ENCODE peak calls at places on chromosome 16, in six cellular contexts. Q, S, K, C, F and W are unnamed samples.

GRCh38 chr16:61792194-61792904 is 243.9 kb downstream of the CDH8 start:
- DNase-seq in C (peak; percentile 87), F (no peak), Q (no peak), S (no peak), K (no peak), W (peak; percentile 96)

GRCh38 chr16:79307214-79307613 is 293.3 kb downstream of the MAF start:
- DNase-seq in Q (no peak), K (peak; percentile 80), F (no peak), C (no peak), S (peak; percentile 72), W (no peak)

GRCh38 chr16:56603589-56603988 is 4.8 kb upstream of the MT2A start:
- DNase-seq in K (no peak), F (peak; percentile 13), C (peak; percentile 72), S (peak; percentile 65), Q (peak; percentile 50), W (peak; percentile 38)

GRCh38 chr16:70715113-70715711 is 29.4 kb upstream of the MTSS2 start:
- DNase-seq in Q (peak; percentile 96), K (no peak), F (no peak), C (peak; percentile 98), S (peak; percentile 83), W (peak; percentile 99)

GRCh38 chr16:53103811-53104210 is 49.0 kb downstream of the CHD9 start:
- DNase-seq in Q (no peak), F (no peak), S (no peak), C (no peak), K (no peak), W (peak; percentile 24)

GRCh38 chr16:11260596-11260966 is 4.6 kb upstream of the SOCS1 start:
- DNase-seq in K (no peak), S (no peak), F (no peak), Q (no peak), C (no peak), W (no peak)

GRCh38 chr16:56347670-56348069 is 77.7 kb downstream of the AMFR start:
- DNase-seq in K (peak; percentile 46), C (no peak), Q (no peak), F (no peak), S (no peak), W (no peak)

GRCh38 chr16:81599034-81599744 is 154.6 kb downstream of the CMIP start:
- DNase-seq in K (no peak), C (peak; percentile 84), Q (no peak), S (peak; percentile 31), F (no peak), W (no peak)

GRCh38 chr16:51034481-51035109 is 116.5 kb downstream of the SALL1 start:
- DNase-seq in Q (no peak), K (no peak), F (no peak), C (no peak), S (no peak), W (no peak)

GRCh38 chr16:79013004-79013403 is 587.5 kb downstream of the MAF start:
- DNase-seq in C (no peak), S (no peak), Q (no peak), K (no peak), F (no peak), W (no peak)

GRCh38 chr16:49786926-49787557 is 68.9 kb downstream of the ZNF423 start:
- DNase-seq in F (no peak), S (no peak), Q (no peak), K (no peak), C (no peak), W (no peak)

GRCh38 chr16:1048442-1049112 is 24.0 kb upstream of the SSTR5 start:
- DNase-seq in F (no peak), S (peak; percentile 53), K (no peak), C (peak; percentile 44), Q (peak; percentile 52), W (peak; percentile 21)

GRCh38 chr16:80887062-80887461 is 82.7 kb upstream of the CDYL2 start:
- DNase-seq in Q (no peak), F (no peak), C (no peak), S (no peak), K (no peak), W (no peak)

GRCh38 chr16:62752837-62753236 is 716.6 kb upstream of the CDH8 start:
- DNase-seq in F (no peak), S (no peak), Q (no peak), K (no peak), C (no peak), W (no peak)

DNA sequence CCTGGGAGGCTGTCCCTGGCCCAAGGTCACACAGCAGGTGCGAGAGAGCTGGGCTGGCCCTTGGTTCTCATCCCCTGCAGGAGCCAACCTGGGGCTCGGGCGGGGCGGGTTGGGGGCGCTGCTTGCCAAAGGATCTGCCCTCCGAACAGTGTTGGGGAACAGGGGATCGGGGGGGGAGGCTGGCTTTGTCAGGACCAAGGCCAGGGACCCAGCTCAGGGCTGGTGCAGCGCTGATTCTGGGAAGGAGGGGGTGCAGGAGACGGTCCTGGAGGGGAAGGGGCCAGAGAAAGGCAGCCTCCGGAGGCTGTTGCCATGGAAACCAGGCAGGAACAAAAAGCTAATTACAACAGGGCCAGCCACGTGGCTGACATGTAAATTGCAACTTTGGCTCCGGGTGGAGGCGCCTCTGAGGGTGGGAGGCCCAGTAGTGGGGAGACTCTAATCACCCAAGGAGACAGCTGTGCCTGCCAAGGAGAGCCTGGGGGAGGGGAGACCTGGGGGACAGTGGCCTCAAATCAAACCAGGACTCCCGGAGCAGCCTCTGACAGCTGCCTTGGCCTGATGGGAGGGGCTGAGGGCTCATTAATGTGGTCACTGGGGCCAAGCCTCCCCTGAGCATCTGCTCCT is 1.3 kb downstream of the TUBB3 start:
- DNase-seq in F (no peak), Q (peak; percentile 80), C (no peak), K (peak; percentile 71), S (no peak), W (peak; percentile 43)
- H3K4me3 ChIP-seq in F (no peak overlapping the region), Q (peak overlapping the region; percentile 82), C (peak overlapping the region; percentile 84), K (peak overlapping the region; percentile 61), S (no peak overlapping the region), W (peak overlapping the region; percentile 73)

GRCh38 chr16:30565526-30565925 is 6.0 kb downstream of the ZNF688 start:
- DNase-seq in S (no peak), C (no peak), Q (no peak), K (peak; percentile 10), F (no peak), W (no peak)

GRCh38 chr16:30565984-30566383 is 5.5 kb downstream of the ZNF688 start:
- DNase-seq in Q (no peak), F (no peak), S (no peak), C (no peak), K (peak; percentile 18), W (no peak)

GRCh38 chr16:30567991-30568638 is 3.4 kb downstream of the ZNF688 start:
- DNase-seq in Q (peak; percentile 58), F (peak; percentile 87), C (peak; percentile 87), S (no peak), K (peak; percentile 43), W (peak; percentile 78)

GRCh38 chr16:30566531-30566930 is 5.0 kb downstream of the ZNF688 start:
- DNase-seq in Q (no peak), F (no peak), C (no peak), K (no peak), S (no peak), W (no peak)

GRCh38 chr16:30567160-30567990 is 4.1 kb downstream of the ZNF688 start:
- DNase-seq in Q (no peak), S (peak; percentile 35), C (peak; percentile 58), F (no peak), K (peak; percentile 23), W (no peak)
- H3K4me3 ChIP-seq in Q (no peak overlapping the region), S (no peak overlapping the region), C (no peak overlapping the region), F (no peak overlapping the region), K (no peak overlapping the region), W (no peak overlapping the region)

GRCh38 chr16:2697401-2697948 is 15.2 kb downstream of the KCTD5 start:
- DNase-seq in F (no peak), K (peak; percentile 75), S (no peak), C (no peak), Q (no peak), W (no peak)
- H3K4me3 ChIP-seq in F (no peak overlapping the region), K (no peak overlapping the region), S (no peak overlapping the region), C (no peak overlapping the region), Q (no peak overlapping the region), W (no peak overlapping the region)

GRCh38 chr16:3824121-3824795 is 56.3 kb downstream of the CREBBP start:
- DNase-seq in Q (no peak), C (no peak), F (no peak), S (no peak), K (no peak), W (no peak)
- H3K4me3 ChIP-seq in Q (peak overlapping the region; percentile 14), C (no peak overlapping the region), F (no peak overlapping the region), S (no peak overlapping the region), K (no peak overlapping the region), W (no peak overlapping the region)

DNA sequence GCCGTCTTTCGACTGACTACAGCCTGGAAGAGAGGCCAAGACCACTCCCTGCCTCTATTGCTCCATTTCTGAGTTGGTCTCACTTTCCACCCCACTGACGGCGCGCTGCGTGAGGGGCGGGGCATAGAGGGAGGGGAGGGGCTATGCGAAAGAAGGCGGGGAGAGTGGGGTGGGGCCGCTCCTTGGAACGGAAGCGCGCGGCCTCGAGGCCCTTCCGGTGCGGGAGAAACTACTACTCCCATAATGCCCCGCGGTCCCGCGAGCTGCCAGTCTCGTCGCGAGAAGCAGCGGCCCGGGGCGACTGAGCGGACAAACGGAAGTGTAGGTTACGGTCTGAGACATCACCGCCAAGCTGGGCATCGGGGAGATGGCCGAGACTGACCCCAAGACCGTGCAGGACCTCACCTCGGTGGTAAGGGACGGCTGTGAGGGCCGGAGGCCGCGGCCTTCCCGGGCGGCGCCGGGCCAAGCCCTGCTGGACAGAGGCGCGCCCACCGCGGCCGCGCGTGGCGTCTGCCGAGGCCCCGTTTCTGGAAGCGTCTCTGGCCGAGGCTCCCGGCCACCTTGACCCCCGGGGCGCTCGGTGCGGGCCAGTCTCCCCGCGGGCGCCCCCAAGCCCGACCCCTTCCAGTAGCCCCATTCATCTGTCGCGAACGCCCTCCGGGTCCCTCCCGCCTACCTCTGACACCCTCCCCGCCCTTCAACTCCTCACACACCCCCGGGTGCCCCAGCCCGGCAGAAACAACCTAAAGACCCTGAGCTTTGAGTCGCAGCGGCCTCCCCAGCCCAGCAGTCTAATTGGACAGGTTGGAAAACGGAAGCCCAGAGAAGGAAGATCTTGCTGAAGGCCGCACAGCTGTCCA is at the start of gene HSBP1:
- DNase-seq in C (peak; percentile 83), K (peak; percentile 98), Q (peak; percentile 98), F (peak; percentile 83), S (peak; percentile 95), W (peak; percentile 91)
- H3K4me3 ChIP-seq in C (peak within 1 kb of the TSS; percentile 78), K (peak within 1 kb of the TSS; percentile 96), Q (peak within 1 kb of the TSS; percentile 87), F (peak within 1 kb of the TSS; percentile 76), S (peak within 1 kb of the TSS; percentile 51), W (peak within 1 kb of the TSS; percentile 87)

GRCh38 chr16:73051216-73051615 is 3.3 kb upstream of the ZFHX3 start:
- DNase-seq in S (no peak), C (no peak), Q (no peak), F (no peak), K (no peak), W (no peak)
- H3K4me3 ChIP-seq in S (no peak overlapping the region), C (no peak overlapping the region), Q (no peak overlapping the region), F (no peak overlapping the region), K (no peak overlapping the region), W (no peak overlapping the region)

DNA sequence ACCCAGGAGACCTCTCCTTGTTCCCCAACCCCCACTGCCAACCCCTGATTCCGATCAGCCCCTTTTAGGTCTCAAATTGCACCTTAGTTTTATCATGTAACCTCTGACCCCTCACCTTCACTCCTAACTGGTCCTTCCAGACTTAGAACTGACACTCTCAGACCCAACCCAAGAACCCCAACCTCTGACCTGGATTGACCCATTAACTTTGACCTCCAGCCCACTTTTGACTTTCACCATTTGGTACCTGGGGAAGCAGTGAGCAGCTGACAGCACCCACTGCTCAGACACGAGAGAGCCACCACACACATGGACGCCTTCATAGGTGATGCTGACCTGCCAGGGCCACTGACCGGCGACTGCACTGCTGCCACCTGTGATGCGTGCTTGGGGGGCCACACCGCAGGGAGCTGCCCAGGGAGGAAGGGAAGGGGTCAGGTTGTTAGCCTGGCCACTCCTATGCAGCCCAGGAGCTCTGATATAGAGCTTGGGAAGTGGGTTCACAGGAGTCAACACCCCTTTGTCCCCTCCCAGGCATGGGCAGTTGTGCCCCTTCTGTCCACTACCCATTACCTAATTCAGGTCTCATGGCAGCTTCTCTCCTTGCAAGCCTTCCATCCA is 2.4 kb downstream of the PRSS8 start:
- DNase-seq in Q (no peak), F (no peak), K (peak; percentile 63), C (no peak), S (no peak), W (no peak)
- H3K4me3 ChIP-seq in Q (no peak overlapping the region), F (no peak overlapping the region), K (peak overlapping the region; percentile 42), C (no peak overlapping the region), S (no peak overlapping the region), W (no peak overlapping the region)